ENCODE peak calls at places on chromosome 4, in five cellular contexts. N, D, G, I and F are unnamed samples.

GRCh38 chr4:83043801-83044407 is 8.9 kb downstream of the COPS4 start:
- DNase-seq in N (peak; percentile 42), D (no peak), G (no peak), I (no peak), F (no peak)

GRCh38 chr4:146577111-146577510 is 55.4 kb upstream of the SLC10A7 start:
- DNase-seq in N (no peak), D (no peak), G (no peak), I (no peak), F (no peak)

GRCh38 chr4:124278477-124278876 is 434.1 kb downstream of the ANKRD50 start:
- DNase-seq in N (peak; percentile 69), D (peak; percentile 10), G (no peak), I (no peak), F (no peak)

GRCh38 chr4:5719329-5720055 is 8.5 kb downstream of the EVC start:
- DNase-seq in N (no peak), D (no peak), G (no peak), I (no peak), F (no peak)

GRCh38 chr4:81499840-81500239 is 28.1 kb upstream of the RASGEF1B start:
- DNase-seq in N (no peak), D (no peak), G (peak; percentile 16), I (peak; percentile 69), F (no peak)

GRCh38 chr4:143473334-143474126 is 40.0 kb upstream of the SMARCA5 start:
- DNase-seq in N (no peak), D (peak; percentile 17), G (no peak), I (no peak), F (peak; percentile 17)

GRCh38 chr4:88919056-88919455 is 137.9 kb downstream of the FAM13A start:
- DNase-seq in N (peak; percentile 69), D (no peak), G (no peak), I (no peak), F (peak; percentile 28)

GRCh38 chr4:183586824-183587223 is 72.2 kb downstream of the RWDD4 start:
- DNase-seq in N (no peak), D (no peak), G (no peak), I (no peak), F (no peak)

GRCh38 chr4:148982200-148982599 is 540.0 kb upstream of the NR3C2 start:
- DNase-seq in N (no peak), D (no peak), G (no peak), I (no peak), F (no peak)

GRCh38 chr4:25903905-25904747 is 9.9 kb upstream of the SMIM20 start:
- DNase-seq in N (no peak), D (no peak), G (no peak), I (no peak), F (no peak)

GRCh38 chr4:183094393-183095198 is 4.5 kb upstream of the WWC2 start:
- DNase-seq in N (peak; percentile 51), D (peak; percentile 58), G (no peak), I (no peak), F (no peak)

GRCh38 chr4:107261241-107261874 is 225.2 kb upstream of the DKK2 start:
- DNase-seq in N (peak; percentile 28), D (no peak), G (no peak), I (no peak), F (no peak)

GRCh38 chr4:160423879-160424451 is 1321.1 kb downstream of the RAPGEF2 start:
- DNase-seq in N (no peak), D (no peak), G (no peak), I (no peak), F (no peak)

GRCh38 chr4:42390622-42391355 is 6.5 kb upstream of the SHISA3 start:
- DNase-seq in N (no peak), D (no peak), G (no peak), I (no peak), F (no peak)

GRCh38 chr4:55721651-55722050 is 85.6 kb upstream of the NMU start:
- DNase-seq in N (no peak), D (no peak), G (no peak), I (no peak), F (no peak)

GRCh38 chr4:168643083-168643795 is 146.4 kb downstream of the PALLD start:
- DNase-seq in N (no peak), D (no peak), G (no peak), I (no peak), F (no peak)
- H3K4me3 ChIP-seq in N (no peak overlapping the region), D (no peak overlapping the region), G (no peak overlapping the region), I (no peak overlapping the region), F (no peak overlapping the region)

GRCh38 chr4:932713-933070 is 432 bp downstream of the TMEM175 start:
- DNase-seq in N (no peak), D (peak; percentile 32), G (no peak), I (peak; percentile 57), F (no peak)
- TF ChIP-seq CTCF in N (peak; percentile 25), D (peak; percentile 75), G (no peak), I (peak; percentile 64), F (peak; percentile 21)

GRCh38 chr4:2057382-2058065 is 1.6 kb upstream of the NAT8L start:
- DNase-seq in N (no peak), D (no peak), G (no peak), I (no peak), F (no peak)

GRCh38 chr4:2058264-2059033 is 678 bp upstream of the NAT8L start:
- DNase-seq in N (no peak), D (no peak), G (no peak), I (peak; percentile 67), F (no peak)

GRCh38 chr4:2060578-2061207 is 1.6 kb downstream of the NAT8L start:
- DNase-seq in N (no peak), D (no peak), G (peak; percentile 32), I (no peak), F (no peak)

GRCh38 chr4:2059726-2060577 is 825 bp downstream of the NAT8L start:
- DNase-seq in N (no peak), D (no peak), G (no peak), I (no peak), F (no peak)

GRCh38 chr4:2059034-2059725 is at the start of gene NAT8L:
- DNase-seq in N (peak; percentile 11), D (no peak), G (no peak), I (peak; percentile 82), F (no peak)
- H3K4me3 ChIP-seq in N (peak within 1 kb of the TSS; percentile 43), D (peak within 1 kb of the TSS; percentile 26), G (peak within 1 kb of the TSS; percentile 36), I (peak within 1 kb of the TSS; percentile 70), F (peak within 1 kb of the TSS; percentile 52)

GRCh38 chr4:40520533-40520932 is 109.1 kb downstream of the RBM47 start:
- DNase-seq in N (no peak), D (no peak), G (no peak), I (no peak), F (no peak)

GRCh38 chr4:40525811-40526598 is 103.7 kb downstream of the RBM47 start:
- DNase-seq in N (peak; percentile 72), D (no peak), G (no peak), I (no peak), F (peak; percentile 68)

GRCh38 chr4:40524642-40525041 is 105.0 kb downstream of the RBM47 start:
- DNase-seq in N (no peak), D (no peak), G (no peak), I (no peak), F (peak; percentile 97)

GRCh38 chr4:40523581-40523980 is 106.1 kb downstream of the RBM47 start:
- DNase-seq in N (no peak), D (no peak), G (no peak), I (no peak), F (no peak)

DNA sequence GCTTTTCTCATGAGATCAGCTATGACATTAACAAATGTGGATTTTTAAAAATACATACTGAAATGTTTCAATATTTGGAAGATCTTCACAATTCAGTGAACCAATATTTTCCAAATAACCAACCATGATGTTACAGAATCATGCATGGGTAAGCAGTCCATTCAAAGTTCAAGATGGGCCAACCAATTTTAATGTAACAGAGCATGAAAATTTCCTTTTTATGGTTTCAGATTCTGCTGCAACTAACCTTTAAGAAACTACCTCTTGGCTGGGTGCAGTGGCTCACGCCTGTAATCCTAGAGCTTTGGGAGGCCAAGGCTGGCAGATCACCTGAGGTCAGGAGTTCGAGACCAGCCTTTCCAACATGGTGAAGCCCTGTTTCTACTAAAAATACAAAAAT is 107.7 kb downstream of the RBM47 start:
- DNase-seq in N (no peak), D (no peak), G (no peak), I (no peak), F (no peak)
- TF ChIP-seq CTCF in N (no peak), D (no peak), G (no peak), I (no peak), F (no peak)

DNA sequence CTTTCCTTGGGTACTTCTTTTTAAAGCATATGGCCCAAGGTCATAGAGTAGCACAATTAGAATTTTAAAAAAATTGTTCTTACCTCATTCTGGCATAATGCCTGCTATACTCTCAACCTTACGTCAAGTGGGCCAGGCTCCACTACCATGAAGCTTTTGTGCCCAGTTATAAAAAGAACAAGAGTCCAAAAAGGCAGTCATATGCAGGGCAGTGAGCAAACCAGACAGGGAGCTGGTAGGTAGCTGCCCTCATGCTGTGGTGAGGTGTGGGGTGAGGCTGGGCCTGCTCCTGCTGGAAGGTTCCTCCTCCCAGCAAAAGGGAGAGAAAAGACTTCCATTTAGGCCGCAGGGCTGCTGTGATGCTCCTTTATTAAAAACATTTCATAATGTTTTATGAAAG is 64.4 kb upstream of the UCP1 start:
- DNase-seq in N (no peak), D (no peak), G (no peak), I (no peak), F (no peak)
- H3K4me3 ChIP-seq in N (no peak overlapping the region), D (no peak overlapping the region), G (no peak overlapping the region), I (no peak overlapping the region), F (no peak overlapping the region)

DNA sequence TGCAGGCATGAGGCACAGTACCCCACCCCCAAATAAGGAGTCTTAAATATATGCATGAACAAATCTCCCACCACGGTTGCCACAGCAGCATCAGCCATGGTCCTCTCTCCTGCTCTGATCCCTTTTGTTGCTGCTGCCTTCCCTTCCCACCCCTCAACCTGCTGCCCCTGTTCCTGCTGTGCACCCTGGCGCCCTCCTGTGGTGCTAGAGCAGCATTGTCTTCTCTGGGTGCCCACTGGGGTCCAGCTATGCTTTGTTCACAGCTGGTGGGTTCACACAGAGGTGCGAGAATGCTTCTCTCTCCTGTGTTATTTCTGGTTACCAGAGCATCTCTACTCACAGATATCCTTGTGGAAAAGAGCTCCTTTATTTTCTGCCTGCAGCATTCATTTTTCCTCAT is 116.2 kb downstream of the GATB start:
- DNase-seq in N (peak; percentile 38), D (peak; percentile 44), G (no peak), I (peak; percentile 82), F (no peak)
- TF ChIP-seq CTCF in N (peak; percentile 67), D (peak; percentile 71), G (peak; percentile 20), I (peak; percentile 95), F (peak; percentile 22)

GRCh38 chr4:155032521-155033229 is 175.8 kb upstream of the NPY2R start:
- DNase-seq in N (no peak), D (no peak), G (no peak), I (no peak), F (no peak)
- H3K4me3 ChIP-seq in N (no peak overlapping the region), D (no peak overlapping the region), G (no peak overlapping the region), I (no peak overlapping the region), F (no peak overlapping the region)

DNA sequence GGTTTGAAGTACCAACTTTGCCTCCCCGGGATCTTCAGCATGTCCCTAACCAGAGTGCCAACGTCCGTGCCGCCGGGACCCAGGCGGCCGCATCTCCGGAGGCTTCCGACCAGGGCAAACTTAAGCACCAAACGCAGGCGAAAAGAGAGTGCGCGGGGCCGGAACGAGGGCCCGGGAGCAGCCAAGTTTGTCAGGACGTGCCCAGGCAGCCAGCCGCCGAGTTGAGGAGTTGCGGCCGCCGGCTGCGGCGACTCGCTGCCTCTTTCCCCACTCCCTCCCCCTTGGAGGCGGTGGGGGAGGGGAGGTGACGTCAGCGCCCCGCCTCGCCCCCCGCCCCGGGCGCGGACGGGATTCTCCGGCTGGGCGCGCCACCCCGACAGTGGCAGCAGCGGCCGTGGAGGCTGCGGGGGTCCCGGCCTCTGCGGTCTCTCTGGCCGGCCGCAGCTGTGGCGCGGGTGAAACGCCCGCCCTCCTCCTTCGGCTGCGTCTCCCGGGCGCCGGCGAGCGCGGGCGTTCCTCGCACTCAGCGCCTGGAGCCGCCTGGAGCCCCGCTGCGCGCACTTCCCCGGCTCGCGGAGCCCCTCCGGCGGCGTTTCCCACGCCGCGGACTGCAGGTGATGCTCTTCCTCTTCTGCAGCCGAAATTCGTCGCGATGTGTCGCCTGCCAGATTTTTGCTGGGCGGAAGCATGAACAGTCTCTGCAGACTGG is 2.9 kb upstream of the FAT1 start:
- DNase-seq in N (peak; percentile 68), D (peak; percentile 63), G (peak; percentile 88), I (no peak), F (peak; percentile 46)
- TF ChIP-seq CTCF in N (peak; percentile 13), D (peak; percentile 59), G (peak; percentile 25), I (no peak), F (peak; percentile 63)